ENCODE peak calls at places on chromosomes 5 and 9, in five cellular contexts. H is stomach; K is CD8-positive, alpha-beta memory T cell; Y is hepatocyte; J is heart right ventricle. O is an unnamed sample. For H3K36me3 and H3K4me1, the result is how much of the 10 kb centered on the place peaks cover.

GRCh38 chr5:146568161-146568560 is 52.2 kb upstream of the GPR151 start:
- DNase-seq in H (no peak), K (no peak), Y (no peak), J (no peak), O (no peak)

GRCh38 chr9:19102181-19102630 is 498 bp downstream of the HAUS6 start:
- DNase-seq in K (peak), J (no peak), H (no peak), Y (no peak), O (no peak)

GRCh38 chr9:94120854-94121376 is 36.7 kb downstream of the PTPDC1 start:
- DNase-seq in K (no peak), H (no peak), Y (no peak), J (no peak), O (no peak)

GRCh38 chr9:20624201-20625002 is 2.1 kb upstream of the MLLT3 start:
- DNase-seq in J (peak), Y (peak), K (peak), H (peak), O (peak)

GRCh38 chr9:18018241-18018640 is 439.4 kb downstream of the SH3GL2 start:
- DNase-seq in J (no peak), Y (no peak), K (no peak), H (no peak), O (no peak)

GRCh38 chr9:16367605-16368424 is 502.7 kb downstream of the BNC2 start:
- DNase-seq in J (no peak), K (no peak), Y (no peak), H (no peak), O (no peak)

GRCh38 chr5:102628449-102629175 is 126.5 kb upstream of the PAM start:
- DNase-seq in Y (peak), H (no peak), J (no peak), K (no peak), O (no peak)

GRCh38 chr5:40503438-40503837 is 176.3 kb upstream of the PTGER4 start:
- DNase-seq in J (no peak), K (no peak), Y (no peak), H (no peak), O (no peak)

GRCh38 chr9:32783168-32783891 is at the start of gene TMEM215:
- DNase-seq in K (no peak), H (no peak), J (no peak), Y (peak), O (no peak)

GRCh38 chr5:163379298-163380155 is 57.9 kb upstream of the CCNG1 start:
- DNase-seq in H (no peak), J (no peak), Y (peak), K (no peak), O (peak)

GRCh38 chr5:59007460-59008063 is 424.7 kb downstream of the RAB3C start:
- DNase-seq in J (no peak), K (no peak), Y (no peak), H (no peak), O (no peak)

GRCh38 chr9:73026375-73026774 is 73.5 kb upstream of the ALDH1A1 start:
- DNase-seq in J (no peak), K (no peak), Y (no peak), H (no peak), O (no peak)

GRCh38 chr9:134992755-134993124 is 75.0 kb upstream of the FCN1 start:
- DNase-seq in H (no peak), K (no peak), J (no peak), Y (no peak), O (peak)

GRCh38 chr9:90802534-90802933 is 915 bp downstream of the SYK start:
- DNase-seq in J (no peak), Y (no peak), K (no peak), H (no peak), O (no peak)
- H3K4me3 ChIP-seq in J (peak), Y (peak), K (no peak), H (peak), O (no peak)

DNA sequence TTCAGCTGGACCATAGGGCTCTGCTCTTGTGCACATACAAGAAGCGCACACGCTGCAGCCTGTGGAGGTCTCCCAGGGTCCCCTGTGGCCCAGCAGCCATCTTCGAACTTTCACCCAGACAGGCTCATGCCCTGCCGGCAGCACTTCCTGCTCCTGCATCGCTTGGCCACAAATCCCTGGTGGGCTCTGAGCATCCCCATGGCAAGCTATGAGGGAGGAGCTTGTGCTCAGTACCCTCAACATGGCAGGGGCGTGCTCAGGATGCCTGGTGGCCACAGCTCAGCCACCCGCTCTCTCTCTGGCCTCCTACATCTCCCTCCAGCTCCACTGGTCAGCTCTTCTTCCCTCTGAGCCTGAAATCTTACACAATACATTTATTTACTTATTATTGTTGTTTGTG is 63.7 kb downstream of the IRX2 start:
- DNase-seq in J (no peak), H (no peak), Y (no peak), K (no peak), O (no peak)
- H3K36me3 ChIP-seq in J (under half), H (under half), Y (under half), K (under half), O (under half)

GRCh38 chr5:168413062-168413461 is 73.2 kb upstream of the RARS1 start:
- DNase-seq in Y (no peak), H (no peak), J (no peak), K (no peak), O (no peak)
- H3K4me1 ChIP-seq in Y (under half), H (under half), J (under half), K (under half), O (under half)

GRCh38 chr9:5509573-5509972 is 758 bp upstream of the PDCD1LG2 start:
- DNase-seq in J (no peak), Y (no peak), K (no peak), H (no peak), O (no peak)

GRCh38 chr9:5511476-5511875 is 1.1 kb downstream of the PDCD1LG2 start:
- DNase-seq in H (no peak), K (no peak), Y (no peak), J (no peak), O (no peak)

GRCh38 chr9:5511935-5512580 is 1.7 kb downstream of the PDCD1LG2 start:
- DNase-seq in J (no peak), Y (no peak), H (no peak), K (no peak), O (no peak)

GRCh38 chr9:5510360-5510931 is at the start of gene PDCD1LG2:
- DNase-seq in J (no peak), Y (no peak), H (no peak), K (no peak), O (no peak)

DNA sequence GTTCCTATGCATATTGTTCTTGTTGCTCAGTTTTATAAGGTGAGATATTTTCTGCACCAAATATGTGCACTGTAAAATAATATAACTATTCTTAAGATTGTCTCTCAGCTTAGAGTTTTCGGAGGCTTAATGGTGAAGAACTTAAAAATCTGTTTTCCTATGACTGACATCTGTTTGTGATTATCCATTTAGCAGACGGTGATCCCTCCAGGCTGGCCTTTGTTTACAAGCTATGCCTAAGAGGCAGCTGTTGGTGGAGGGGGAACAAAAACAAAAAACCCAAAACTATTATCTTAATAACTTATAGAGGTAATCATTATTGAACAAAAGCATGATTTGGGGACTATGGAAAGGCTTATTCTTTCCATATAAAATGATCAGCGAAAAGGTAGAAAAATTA is 660 bp downstream of the PDCD1LG2 start:
- DNase-seq in K (no peak), H (no peak), Y (no peak), J (no peak), O (no peak)
- H3K4me3 ChIP-seq in K (peak), H (peak), Y (no peak), J (peak), O (no peak)

GRCh38 chr9:127449332-127449966 is 1.8 kb downstream of the RPL12 start:
- DNase-seq in J (no peak), H (no peak), Y (no peak), K (no peak), O (no peak)

GRCh38 chr9:127450831-127451680 is at the start of the genes LRSAM1 and RPL12:
- DNase-seq in Y (peak), J (peak), K (peak), H (peak), O (peak)

GRCh38 chr9:127452481-127453092 is 1.3 kb downstream of the LRSAM1 start:
- DNase-seq in Y (peak), J (peak), K (no peak), H (peak), O (peak)

GRCh38 chr9:127450170-127450830 is 906 bp downstream of the RPL12 start:
- DNase-seq in K (no peak), H (peak), Y (peak), J (no peak), O (no peak)

GRCh38 chr9:127451681-127452480 is 571 bp downstream of the LRSAM1 start:
- DNase-seq in K (peak), H (peak), J (peak), Y (peak), O (peak)
- H3K36me3 ChIP-seq in K (under half), H (under half), J (under half), Y (under half), O (under half)

GRCh38 chr5:72133212-72133990 is 26.1 kb downstream of the MAP1B start:
- DNase-seq in K (no peak), H (no peak), Y (no peak), J (no peak), O (no peak)
- H3K4me1 ChIP-seq in K (under half), H (half or more), Y (under half), J (under half), O (under half)